ENCODE peak calls at places on chromosomes 3 and 15, in four cellular contexts. D is breast epithelium, G is transverse colon, C is SK-N-SH. N is an unnamed sample.

GRCh38 chr3:106578911-106579310 is 710.1 kb upstream of the CBLB start:
- DNase-seq in G (no peak), C (no peak), D (no peak), N (no peak)

GRCh38 chr15:31236184-31237041 is 90.2 kb upstream of the KLF13 start:
- DNase-seq in C (peak), G (peak), D (peak), N (no peak)

GRCh38 chr3:403826-404225 is 207.3 kb downstream of the CHL1 start:
- DNase-seq in D (no peak), C (no peak), G (no peak), N (no peak)

GRCh38 chr15:66481107-66481856 is 16.3 kb downstream of the SNAPC5 start:
- DNase-seq in C (no peak), G (no peak), D (no peak), N (no peak)

GRCh38 chr15:89359471-89360293 is 25.1 kb upstream of the POLG start:
- DNase-seq in D (no peak), G (no peak), C (no peak), N (no peak)

GRCh38 chr3:153927107-153927506 is 194.1 kb upstream of the ARHGEF26 start:
- DNase-seq in C (no peak), D (no peak), G (no peak), N (no peak)

GRCh38 chr15:23038741-23039150 is 623 bp downstream of the TUBGCP5 start:
- DNase-seq in G (peak), D (no peak), C (no peak), N (no peak)

GRCh38 chr3:42979044-42979962 is at the start of gene GASK1A:
- DNase-seq in G (peak), C (peak), D (no peak), N (peak)

GRCh38 chr15:85289677-85290365 is 90.6 kb upstream of the AKAP13 start:
- DNase-seq in G (peak), D (no peak), C (peak), N (peak)

GRCh38 chr15:70833897-70834765 is 19.8 kb downstream of the LARP6 start:
- DNase-seq in C (no peak), D (no peak), G (no peak), N (no peak)

GRCh38 chr3:146640955-146641867 is 36.1 kb upstream of the PLSCR5 start:
- DNase-seq in D (no peak), C (peak), G (no peak), N (peak)

GRCh38 chr3:43080726-43081568 is 24.9 kb downstream of the POMGNT2 start:
- DNase-seq in D (no peak), G (no peak), C (no peak), N (no peak)

GRCh38 chr3:54550216-54550977 is 377.5 kb downstream of the LRTM1 start:
- DNase-seq in D (no peak), G (no peak), C (no peak), N (no peak)

GRCh38 chr15:35741881-35742280 is 195.9 kb upstream of the DPH6 start:
- DNase-seq in G (no peak), C (no peak), D (no peak), N (no peak)

GRCh38 chr3:72630614-72631344 is 217.5 kb downstream of the SHQ1 start:
- DNase-seq in C (no peak), G (no peak), D (no peak), N (no peak)

GRCh38 chr15:84872009-84872900 is 12.2 kb upstream of the SLC28A1 start:
- DNase-seq in C (peak), G (no peak), D (no peak), N (no peak)

GRCh38 chr3:52787672-52788625 is 6.6 kb upstream of the ITIH3 start:
- DNase-seq in G (no peak), C (no peak), D (no peak), N (no peak)

GRCh38 chr3:128359060-128359664 is 107.5 kb downstream of the DNAJB8 start:
- DNase-seq in C (no peak), G (no peak), D (no peak), N (no peak)

GRCh38 chr3:78887608-78888011 is 880.2 kb downstream of the ROBO1 start:
- DNase-seq in G (no peak), D (no peak), C (no peak), N (no peak)

GRCh38 chr3:149971403-149972075 is 844 bp upstream of the PFN2 start:
- DNase-seq in G (peak), C (no peak), D (peak), N (no peak)

GRCh38 chr15:71572452-71573053 is 237.8 kb upstream of the NR2E3 start:
- DNase-seq in G (no peak), D (peak), C (no peak), N (no peak)

GRCh38 chr3:185929192-185930151 is 8.3 kb downstream of the TRA2B start:
- DNase-seq in C (no peak), D (no peak), G (no peak), N (no peak)

GRCh38 chr3:14725015-14725431 is 50.1 kb downstream of the C3orf20 start:
- DNase-seq in G (peak), C (no peak), D (peak), N (no peak)

GRCh38 chr3:80676869-80677268 is 909.1 kb upstream of the ROBO1 start:
- DNase-seq in C (no peak), D (no peak), G (no peak), N (no peak)

GRCh38 chr3:170079466-170080165 is 41.8 kb downstream of the GPR160 start:
- DNase-seq in C (no peak), D (no peak), G (no peak), N (no peak)
- H3K27ac ChIP-seq in C (no peak), D (no peak), G (no peak), N (no peak)

DNA sequence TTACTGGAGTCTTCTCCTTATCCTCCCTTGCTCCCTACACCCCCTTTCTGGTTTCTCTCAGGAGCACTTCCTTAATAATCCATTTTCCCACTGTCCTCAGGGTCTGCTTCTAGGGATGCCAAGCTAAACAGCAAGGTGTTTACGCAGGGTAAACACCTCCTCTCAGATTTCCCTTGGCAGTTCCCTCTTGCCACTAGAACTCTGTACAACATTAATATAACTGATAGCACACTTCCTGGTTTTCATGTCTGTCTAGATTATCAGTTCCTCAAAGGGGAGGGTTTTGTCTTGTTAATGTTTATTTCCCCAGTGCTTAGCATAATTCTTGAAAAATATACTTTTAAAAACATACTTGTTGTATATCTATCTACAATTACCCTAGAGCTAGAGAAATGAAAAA is 118.0 kb upstream of the SLC24A5 start:
- DNase-seq in D (no peak), G (no peak), C (no peak), N (no peak)
- TF ChIP-seq POLR2AphosphoS5 in D (no peak), G (no peak), C (no peak), N (no peak)

DNA sequence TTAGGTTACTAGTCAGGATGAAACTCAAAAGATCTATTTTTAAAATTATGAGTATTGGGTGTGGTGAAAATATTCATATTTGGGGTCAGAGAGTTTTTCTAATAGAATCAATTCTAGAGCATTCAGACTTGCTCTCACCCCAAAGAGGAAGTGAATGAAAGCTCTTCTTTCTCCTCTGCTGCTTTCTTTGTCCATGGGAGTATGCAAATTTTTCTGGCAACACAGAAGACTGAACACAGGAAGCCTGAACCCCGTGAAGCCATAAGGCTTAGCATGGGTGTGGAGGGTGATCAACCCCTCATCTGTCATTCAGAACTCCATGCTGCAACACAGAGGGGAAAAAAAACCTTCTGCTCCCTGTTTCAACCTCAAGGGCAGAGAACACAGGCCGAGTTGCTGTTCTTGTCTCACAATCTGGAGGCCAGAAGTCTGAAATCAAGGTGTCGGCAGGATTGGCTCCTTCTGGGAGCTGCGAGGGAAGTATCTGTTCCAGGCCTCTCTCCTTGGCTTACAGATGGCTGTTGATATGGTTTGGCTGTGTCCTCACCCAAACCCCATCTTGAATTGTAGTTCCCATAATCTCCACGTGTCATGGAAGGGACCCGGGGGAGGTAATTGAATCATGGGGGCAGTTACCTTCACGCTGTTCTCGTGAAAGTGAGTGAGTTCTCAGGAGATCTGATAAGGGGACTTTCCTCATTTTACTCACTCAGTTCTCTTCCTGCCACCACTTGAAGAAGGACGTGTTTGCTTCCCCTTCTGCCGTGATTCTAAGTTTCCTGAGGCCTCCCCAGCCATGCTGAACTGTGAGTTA is 33.7 kb upstream of the CD47 start:
- DNase-seq in C (no peak), D (no peak), G (peak), N (peak)
- H3K4me3 ChIP-seq in C (no peak), D (no peak), G (no peak), N (peak)

GRCh38 chr3:70291097-70291482 is 21.3 kb downstream of the MDFIC2 start:
- DNase-seq in D (no peak), G (no peak), C (no peak), N (no peak)
- H3K27ac ChIP-seq in D (no peak), G (no peak), C (no peak), N (no peak)

DNA sequence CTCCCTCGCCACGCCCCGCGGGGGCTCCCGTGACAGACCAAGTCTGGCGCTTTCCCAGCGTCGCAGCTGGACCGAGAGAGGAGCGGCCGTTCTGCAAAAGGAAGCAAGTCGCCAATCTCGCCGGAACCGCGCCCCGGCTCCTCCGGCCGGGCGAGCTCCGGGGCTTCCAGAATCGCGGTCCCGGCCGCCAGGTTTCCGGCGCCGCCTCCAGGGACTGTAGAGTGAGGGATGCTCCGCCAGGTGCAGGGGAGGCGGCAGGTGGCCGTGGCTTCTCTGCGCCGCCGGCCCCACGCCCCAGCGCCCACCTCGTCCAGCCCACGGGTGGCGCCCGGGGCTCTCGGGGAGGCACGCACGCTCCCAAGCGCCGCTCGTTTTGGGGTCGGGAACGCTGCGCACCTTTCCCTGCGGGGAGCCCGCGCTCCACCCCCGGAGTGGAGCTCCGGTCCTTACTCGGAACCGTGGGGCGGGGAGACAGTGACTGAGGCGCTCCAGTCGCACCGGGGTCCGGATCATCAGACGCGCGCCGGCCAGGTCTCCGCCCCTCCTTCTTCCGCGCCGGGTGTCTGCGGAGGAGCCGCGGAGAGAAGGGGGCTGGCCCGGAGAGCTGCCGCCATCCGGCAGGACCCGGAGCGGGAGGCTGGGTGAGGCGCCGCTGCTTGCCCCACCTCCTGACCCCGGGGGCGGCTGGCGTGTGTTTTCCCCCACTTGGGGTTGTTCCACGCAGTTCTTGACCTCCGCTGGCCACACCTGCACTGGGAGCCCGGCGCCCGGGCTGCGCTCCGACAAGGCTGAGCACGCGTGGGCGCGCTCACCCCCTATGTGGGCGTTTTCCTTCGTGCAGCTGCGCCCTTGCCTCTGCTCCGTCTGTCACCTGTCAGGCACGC is at the start of gene MCF2L2:
- DNase-seq in D (no peak), C (peak), G (peak), N (peak)
- TF ChIP-seq POLR2AphosphoS5 in D (no peak), C (no peak), G (no peak), N (no peak)

DNA sequence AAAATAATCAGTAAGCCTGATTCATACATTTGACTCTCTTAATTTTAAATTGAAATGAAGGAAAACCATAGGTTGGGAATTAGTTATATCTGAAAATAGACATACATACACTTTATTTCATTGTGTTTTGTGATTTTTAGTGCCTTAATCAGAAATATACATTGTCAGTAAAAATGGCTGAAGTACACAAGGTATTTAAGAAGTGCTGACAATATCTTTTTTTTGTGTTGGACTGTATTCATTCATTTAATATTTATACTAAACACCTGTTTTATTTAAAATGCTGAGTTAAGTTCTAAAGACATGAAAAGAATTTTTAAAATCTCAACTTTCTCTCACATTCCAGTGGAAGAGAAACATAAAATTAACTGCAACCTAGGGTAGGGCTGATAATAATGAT is 413.3 kb downstream of the PLCL2 start:
- DNase-seq in D (no peak), G (no peak), C (no peak), N (no peak)
- H3K4me3 ChIP-seq in D (no peak), G (no peak), C (no peak), N (no peak)

GRCh38 chr3:141955163-141955562 is 78.7 kb downstream of the ATP1B3 start:
- DNase-seq in G (no peak), C (no peak), D (no peak), N (no peak)
- H3K27ac ChIP-seq in G (no peak), C (no peak), D (no peak), N (no peak)

GRCh38 chr15:96330450-96331140 is at the start of gene NR2F2:
- DNase-seq in D (peak), C (peak), G (peak), N (peak)

GRCh38 chr15:96332854-96333193 is 2.3 kb downstream of the NR2F2 start:
- DNase-seq in G (no peak), C (no peak), D (no peak), N (no peak)

GRCh38 chr15:96330064-96330449 is 443 bp upstream of the NR2F2 start:
- DNase-seq in C (no peak), G (peak), D (no peak), N (peak)

GRCh38 chr15:96331942-96332853 is 1.7 kb downstream of the NR2F2 start:
- DNase-seq in G (peak), D (peak), C (no peak), N (peak)

GRCh38 chr15:96331141-96331941 is 841 bp downstream of the NR2F2 start:
- DNase-seq in C (peak), G (no peak), D (peak), N (no peak)
- TF ChIP-seq POLR2AphosphoS5 in C (no peak), G (no peak), D (no peak), N (peak)